ENCODE peak calls at places on chromosomes 5 and 9, in four cellular contexts. Z, C, M and E are unnamed samples.

GRCh38 chr9:6212722-6213375 is 2.8 kb upstream of the IL33 start:
- DNase-seq in C (no peak), Z (no peak), M (no peak), E (no peak)

GRCh38 chr9:133701981-133702797 is 36.0 kb downstream of the SARDH start:
- DNase-seq in Z (no peak), M (peak), C (no peak), E (peak)

GRCh38 chr5:88889165-88890069 is 6.4 kb upstream of the MEF2C start:
- DNase-seq in Z (peak), M (peak), C (no peak), E (peak)

GRCh38 chr5:126280820-126281219 is 142.4 kb upstream of the GRAMD2B start:
- DNase-seq in C (no peak), M (no peak), Z (no peak), E (no peak)

GRCh38 chr5:60710362-60710761 is 10.4 kb upstream of the DEPDC1B start:
- DNase-seq in M (peak), Z (no peak), C (peak), E (no peak)

GRCh38 chr5:150763023-150763793 is 4.4 kb upstream of the DCTN4 start:
- DNase-seq in Z (peak), C (peak), M (no peak), E (peak)

GRCh38 chr5:110880413-110880812 is 141.6 kb downstream of the SLC25A46 start:
- DNase-seq in M (no peak), C (no peak), Z (no peak), E (no peak)

GRCh38 chr9:109253637-109254284 is 67.1 kb downstream of the EPB41L4B start:
- DNase-seq in Z (no peak), C (no peak), M (peak), E (no peak)

GRCh38 chr9:126883636-126884035 is 23.2 kb downstream of the ZBTB34 start:
- DNase-seq in Z (no peak), M (peak), C (no peak), E (no peak)

GRCh38 chr5:177350776-177351391 is 584 bp downstream of the LMAN2 start:
- DNase-seq in Z (no peak), M (peak), C (no peak), E (no peak)

GRCh38 chr9:92795000-92795399 is 30.4 kb upstream of the BICD2 start:
- DNase-seq in M (no peak), C (no peak), Z (no peak), E (no peak)

GRCh38 chr5:175351126-175351525 is 92.9 kb downstream of the DRD1 start:
- DNase-seq in Z (peak), C (no peak), M (no peak), E (no peak)

GRCh38 chr5:173529861-173530260 is 86.6 kb downstream of the BOD1 start:
- DNase-seq in C (no peak), Z (no peak), M (no peak), E (no peak)

GRCh38 chr9:120080781-120081180 is 499.2 kb downstream of the CDK5RAP2 start:
- DNase-seq in M (no peak), Z (no peak), C (no peak), E (no peak)

GRCh38 chr5:132489051-132489770 is 1.4 kb downstream of the IRF1 start:
- DNase-seq in M (no peak), C (no peak), Z (no peak), E (no peak)

GRCh38 chr9:13860926-13861325 is 453.0 kb downstream of the NFIB start:
- DNase-seq in C (no peak), Z (no peak), M (peak), E (no peak)

GRCh38 chr9:77896269-77897245 is 135.1 kb downstream of the GNAQ start:
- DNase-seq in C (no peak), Z (no peak), M (no peak), E (peak)

GRCh38 chr5:60671899-60672692 is 27.9 kb downstream of the DEPDC1B start:
- DNase-seq in Z (no peak), C (peak), M (no peak), E (no peak)

GRCh38 chr5:75484605-75485004 is 26.8 kb downstream of the CERT1 start:
- DNase-seq in M (no peak), Z (no peak), C (no peak), E (no peak)

GRCh38 chr5:43193171-43193951 is 1.3 kb downstream of the NIM1K start:
- DNase-seq in C (peak), M (peak), Z (no peak), E (no peak)

GRCh38 chr9:137273095-137273490 is 4.4 kb upstream of the TOR4A start:
- DNase-seq in Z (no peak), M (no peak), C (no peak), E (no peak)

GRCh38 chr5:2724831-2725230 is 26.6 kb downstream of the IRX2 start:
- DNase-seq in C (no peak), Z (no peak), M (no peak), E (no peak)

GRCh38 chr5:170638454-170639220 is 134.8 kb downstream of the KCNIP1 start:
- DNase-seq in C (peak), M (peak), Z (peak), E (peak)

GRCh38 chr9:90132866-90133265 is 509.8 kb downstream of the DIRAS2 start:
- DNase-seq in C (no peak), Z (no peak), M (no peak), E (no peak)

GRCh38 chr9:85147046-85147640 is 477.6 kb downstream of the NTRK2 start:
- DNase-seq in Z (no peak), M (no peak), C (no peak), E (no peak)

GRCh38 chr5:175840050-175840841 is 31.1 kb upstream of the CPLX2 start:
- DNase-seq in Z (no peak), C (peak), M (peak), E (no peak)

GRCh38 chr5:166493627-166494026 is 1797.8 kb upstream of the WWC1 start:
- DNase-seq in Z (no peak), M (peak), C (no peak), E (no peak)

GRCh38 chr9:22808876-22809275 is 362.3 kb downstream of the DMRTA1 start:
- DNase-seq in M (no peak), Z (no peak), C (no peak), E (no peak)

GRCh38 chr9:135137398-135137832 is 49.9 kb downstream of the OLFM1 start:
- DNase-seq in Z (no peak), C (no peak), M (peak), E (no peak)

GRCh38 chr9:135136481-135136880 is 49.0 kb downstream of the OLFM1 start:
- DNase-seq in C (no peak), Z (no peak), M (no peak), E (no peak)

GRCh38 chr9:135139366-135139965 is 52.0 kb downstream of the OLFM1 start:
- DNase-seq in Z (no peak), M (peak), C (no peak), E (no peak)

GRCh38 chr9:135136991-135137390 is 49.5 kb downstream of the OLFM1 start:
- DNase-seq in Z (no peak), C (no peak), M (peak), E (no peak)

GRCh38 chr9:135138078-135138855 is 50.8 kb downstream of the OLFM1 start:
- DNase-seq in Z (no peak), M (peak), C (no peak), E (no peak)
- H3K27ac ChIP-seq in Z (no peak), M (peak), C (no peak), E (no peak)

GRCh38 chr5:76709762-76710161 is 6.2 kb upstream of the F2R start:
- DNase-seq in M (no peak), Z (no peak), C (no peak), E (no peak)
- H3K27ac ChIP-seq in M (no peak), Z (no peak), C (no peak), E (no peak)

GRCh38 chr9:129854588-129855110 is 19.4 kb downstream of the USP20 start:
- DNase-seq in C (no peak), M (no peak), Z (no peak), E (no peak)
- H3K27ac ChIP-seq in C (no peak), M (no peak), Z (no peak), E (no peak)

GRCh38 chr9:128419061-128419925 is 1.4 kb upstream of the CERCAM start:
- DNase-seq in C (no peak), Z (no peak), M (no peak), E (no peak)

GRCh38 chr9:128421474-128422010 is 885 bp downstream of the CERCAM start:
- DNase-seq in M (no peak), Z (peak), C (no peak), E (peak)

GRCh38 chr9:128422783-128423150 is 2.1 kb downstream of the CERCAM start:
- DNase-seq in M (no peak), C (no peak), Z (no peak), E (no peak)

GRCh38 chr9:128420651-128421473 is at the start of gene CERCAM:
- DNase-seq in C (peak), Z (peak), M (peak), E (peak)

GRCh38 chr9:128420060-128420650 is 502 bp upstream of the CERCAM start:
- DNase-seq in M (peak), Z (peak), C (peak), E (peak)
- H3K27ac ChIP-seq in M (no peak), Z (peak), C (no peak), E (peak)